ENCODE peak calls at places on chromosomes 4 and X, in seven cellular contexts. F is mammary epithelial cell; B is tibial nerve; U is CD4-positive, CD25-positive, alpha-beta regulatory T cell; J is uterus; G is H1; W is cardiac muscle cell. V is an unnamed sample.

GRCh38 chrX:48703642-48704481 is 7.3 kb downstream of the SUV39H1 start:
- DNase-seq in J (no peak), B (no peak), G (no peak), W (peak; percentile 59), F (peak; percentile 94), U (no peak), V (no peak)

GRCh38 chr4:16253127-16253960 is 27.1 kb upstream of the TAPT1 start:
- DNase-seq in G (no peak), B (no peak), F (peak; percentile 64), U (no peak), J (no peak), W (no peak), V (no peak)

GRCh38 chr4:2237267-2237666 is 4.7 kb downstream of the HAUS3 start:
- DNase-seq in B (no peak), G (no peak), W (no peak), J (no peak), U (no peak), F (no peak), V (no peak)

GRCh38 chrX:24117288-24117687 is 32.2 kb upstream of the ZFX start:
- DNase-seq in W (no peak), F (peak; percentile 37), U (no peak), J (peak; percentile 44), B (no peak), G (no peak), V (no peak)

GRCh38 chr4:150867148-150867547 is 147.9 kb downstream of the LRBA start:
- DNase-seq in J (no peak), B (no peak), F (peak; percentile 72), W (peak; percentile 91), U (peak; percentile 5), G (no peak), V (peak; percentile 51)

GRCh38 chr4:102623622-102624021 is 122.5 kb downstream of the NFKB1 start:
- DNase-seq in G (no peak), J (no peak), W (peak; percentile 51), B (no peak), U (no peak), F (no peak), V (no peak)

GRCh38 chrX:150509703-150510102 is 58.7 kb upstream of the MTM1 start:
- DNase-seq in G (no peak), B (no peak), U (no peak), F (no peak), W (no peak), J (no peak), V (no peak)

GRCh38 chrX:69152398-69152797 is 12.9 kb downstream of the PJA1 start:
- DNase-seq in J (no peak), W (no peak), F (peak; percentile 17), U (no peak), B (no peak), G (no peak), V (no peak)

GRCh38 chr4:78951862-78952472 is 12.7 kb upstream of the PAQR3 start:
- DNase-seq in W (peak; percentile 64), B (no peak), U (no peak), G (no peak), F (peak; percentile 23), J (no peak), V (no peak)

GRCh38 chr4:107603430-107603829 is 116.6 kb downstream of the PAPSS1 start:
- DNase-seq in U (no peak), G (no peak), B (no peak), J (no peak), W (no peak), F (no peak), V (no peak)

GRCh38 chrX:146831994-146832393 is 17.4 kb upstream of the CXorf51A start:
- DNase-seq in W (no peak), U (no peak), F (no peak), J (no peak), G (no peak), B (no peak), V (no peak)

GRCh38 chrX:131778269-131779218 is 234.7 kb downstream of the OR13H1 start:
- DNase-seq in U (no peak), B (no peak), W (no peak), G (no peak), J (peak; percentile 75), F (peak; percentile 70), V (no peak)

DNA sequence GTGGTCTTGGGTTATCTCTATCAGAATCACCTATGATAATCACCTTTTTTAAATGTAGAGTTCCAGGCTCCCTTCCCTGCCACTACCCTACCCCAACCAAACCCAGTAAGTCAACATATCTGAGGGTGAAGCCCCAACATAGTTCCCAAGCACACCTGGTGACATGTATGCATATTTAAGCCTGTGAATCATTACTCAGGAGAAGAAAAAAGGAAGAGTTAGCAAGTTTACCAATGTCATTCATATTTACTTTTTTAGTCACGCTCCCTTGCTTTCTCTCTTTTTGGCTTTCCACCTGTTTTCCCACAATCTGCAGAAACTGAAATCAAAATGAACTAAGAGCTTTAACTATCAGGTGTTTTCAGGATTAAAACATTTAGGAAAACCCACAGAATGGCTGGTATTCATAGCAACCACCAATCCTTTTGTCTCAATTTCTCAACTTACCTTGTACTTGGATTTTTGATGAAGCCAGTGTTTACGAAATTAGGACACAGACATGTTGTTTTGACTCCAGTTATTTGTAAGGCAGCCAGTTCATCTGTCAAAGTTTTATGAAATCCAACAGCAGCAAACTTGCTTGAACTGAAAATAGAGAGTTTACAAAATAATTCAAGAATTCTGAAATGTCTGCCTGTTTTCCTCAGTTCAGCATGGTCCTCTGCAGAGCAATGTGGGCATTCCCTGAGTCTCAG is 34.0 kb downstream of the HSD17B11 start:
- DNase-seq in F (peak; percentile 39), B (no peak), G (no peak), U (no peak), J (no peak), W (no peak), V (no peak)
- H3K4me1 ChIP-seq in F (peaks cover 7% of the 10 kb centered on the region), B (no peaks in the 10 kb centered on the region), G (no peaks in the 10 kb centered on the region), U (no peaks in the 10 kb centered on the region), J (peaks cover 4% of the 10 kb centered on the region), W (no peaks in the 10 kb centered on the region), V (no peaks in the 10 kb centered on the region)

DNA sequence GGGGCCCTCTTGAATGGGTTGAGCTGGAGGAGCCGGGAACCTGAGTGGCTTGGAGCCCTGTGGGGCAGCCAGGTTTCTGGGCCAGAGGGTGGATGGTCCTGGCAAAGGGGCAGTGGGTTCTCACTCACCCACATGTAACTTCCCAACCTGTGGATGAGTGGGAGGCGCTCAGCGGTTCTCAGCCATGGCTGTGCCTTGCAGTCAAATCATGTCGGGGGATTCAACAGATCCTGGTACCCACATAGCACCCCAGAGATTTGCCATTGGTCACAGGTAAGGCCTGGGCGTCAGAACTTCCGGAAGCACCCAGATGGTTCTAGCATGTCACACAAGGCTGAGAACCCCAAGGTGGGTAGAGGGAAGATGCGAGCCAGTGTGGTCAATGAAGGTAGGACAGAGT is 21.9 kb upstream of the CLCN4 start:
- DNase-seq in F (no peak), B (no peak), W (no peak), U (no peak), G (no peak), J (no peak), V (no peak)
- H3K36me3 ChIP-seq in F (peaks cover 4% of the 10 kb centered on the region), B (peaks cover 2% of the 10 kb centered on the region), W (no peaks in the 10 kb centered on the region), U (peaks cover 25% of the 10 kb centered on the region), G (peaks cover 33% of the 10 kb centered on the region), J (no peaks in the 10 kb centered on the region), V (peaks cover 82% of the 10 kb centered on the region)

GRCh38 chr4:96787766-96788165 is 947.9 kb downstream of the PDHA2 start:
- DNase-seq in B (no peak), G (no peak), U (no peak), W (no peak), F (no peak), J (no peak), V (no peak)

GRCh38 chr4:96784336-96784735 is 944.4 kb downstream of the PDHA2 start:
- DNase-seq in B (no peak), W (no peak), G (no peak), F (no peak), U (no peak), J (no peak), V (no peak)

GRCh38 chr4:96786306-96786705 is 946.4 kb downstream of the PDHA2 start:
- DNase-seq in B (no peak), W (no peak), J (no peak), U (no peak), G (no peak), F (no peak), V (no peak)
- H3K4me1 ChIP-seq in B (no peaks in the 10 kb centered on the region), W (no peaks in the 10 kb centered on the region), J (no peaks in the 10 kb centered on the region), U (no peaks in the 10 kb centered on the region), G (no peaks in the 10 kb centered on the region), F (no peaks in the 10 kb centered on the region), V (no peaks in the 10 kb centered on the region)

GRCh38 chrX:45007598-45007997 is 134.6 kb downstream of the KDM6A start:
- DNase-seq in W (no peak), G (no peak), F (no peak), U (no peak), J (no peak), B (no peak), V (no peak)
- H3K36me3 ChIP-seq in W (no peaks in the 10 kb centered on the region), G (peaks cover 6% of the 10 kb centered on the region), F (no peaks in the 10 kb centered on the region), U (no peaks in the 10 kb centered on the region), J (no peaks in the 10 kb centered on the region), B (no peaks in the 10 kb centered on the region), V (peaks cover 7% of the 10 kb centered on the region)

GRCh38 chr4:88030565-88031310 is 23.3 kb downstream of the PKD2 start:
- DNase-seq in F (no peak), U (no peak), W (no peak), B (no peak), G (no peak), J (no peak), V (no peak)
- H3K4me1 ChIP-seq in F (peaks cover 20% of the 10 kb centered on the region), U (no peaks in the 10 kb centered on the region), W (no peaks in the 10 kb centered on the region), B (peaks cover 7% of the 10 kb centered on the region), G (no peaks in the 10 kb centered on the region), J (peaks cover 4% of the 10 kb centered on the region), V (no peaks in the 10 kb centered on the region)

GRCh38 chr4:763922-764321 is 58.3 kb downstream of the PCGF3 start:
- DNase-seq in J (no peak), G (no peak), F (no peak), W (no peak), B (no peak), U (no peak), V (no peak)
- H3K36me3 ChIP-seq in J (no peaks in the 10 kb centered on the region), G (peaks cover 40% of the 10 kb centered on the region), F (peaks cover 22% of the 10 kb centered on the region), W (peaks cover 14% of the 10 kb centered on the region), B (peaks cover 10% of the 10 kb centered on the region), U (peaks cover 40% of the 10 kb centered on the region), V (peaks cover 75% of the 10 kb centered on the region)

GRCh38 chr4:27098034-27098433 is 237.4 kb downstream of the STIM2 start:
- DNase-seq in W (no peak), F (no peak), J (no peak), G (no peak), U (no peak), B (no peak), V (no peak)
- H3K4me1 ChIP-seq in W (no peaks in the 10 kb centered on the region), F (no peaks in the 10 kb centered on the region), J (no peaks in the 10 kb centered on the region), G (peaks cover 13% of the 10 kb centered on the region), U (no peaks in the 10 kb centered on the region), B (no peaks in the 10 kb centered on the region), V (no peaks in the 10 kb centered on the region)

DNA sequence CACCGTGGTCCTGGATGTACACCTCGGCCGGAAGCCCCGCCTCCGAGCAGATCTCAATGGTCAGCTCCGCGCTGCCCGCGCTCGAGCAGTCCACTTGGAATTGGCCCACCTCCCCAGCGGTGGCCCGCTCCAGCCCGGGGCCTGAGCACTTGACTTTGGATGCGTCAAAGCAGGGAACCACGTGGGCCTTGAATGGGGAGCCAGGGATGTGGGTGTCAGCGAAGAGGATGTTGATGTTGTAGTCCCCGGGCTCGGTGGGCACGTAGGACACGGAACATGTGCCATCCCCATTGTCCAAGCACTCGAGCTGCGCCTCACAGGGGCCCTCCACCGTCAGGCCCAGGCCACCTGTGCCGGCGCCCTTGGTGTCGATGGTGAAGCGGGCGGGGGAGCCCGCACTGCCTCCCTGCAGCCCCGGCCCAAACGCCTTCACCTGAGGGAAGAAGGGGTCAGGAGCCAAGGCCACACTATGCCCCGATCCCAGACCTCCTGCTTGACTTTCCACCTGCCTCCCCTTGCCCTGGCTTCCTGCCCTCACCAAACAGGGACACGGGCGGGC is 14.2 kb downstream of the FLNA start:
- DNase-seq in B (no peak), U (no peak), W (no peak), J (no peak), G (no peak), F (no peak), V (no peak)
- H3K36me3 ChIP-seq in B (no peaks in the 10 kb centered on the region), U (peaks cover 74% of the 10 kb centered on the region), W (peaks cover 61% of the 10 kb centered on the region), J (no peaks in the 10 kb centered on the region), G (peaks cover 94% of the 10 kb centered on the region), F (peaks cover 15% of the 10 kb centered on the region), V (peaks cover 89% of the 10 kb centered on the region)